ENCODE peak calls at places on chromosomes 11 and 22, in six cellular contexts. T is right lobe of liver, S is glutamatergic neuron, M is GM12891, V is psoas muscle, Q is endodermal cell. L is an unnamed sample.
A peak's percentile ranks its signal among the peaks of the same experiment; 100 is the strongest.

GRCh38 chr11:131918663-131919062 is 548.2 kb downstream of the NTM start:
- DNase-seq in T (no peak), S (no peak), M (no peak), V (no peak), Q (no peak), L (no peak)

GRCh38 chr11:35463211-35463810 is 44.0 kb upstream of the SLC1A2 start:
- DNase-seq in T (no peak), S (no peak), M (no peak), V (no peak), Q (no peak), L (no peak)

GRCh38 chr11:47247502-47247901 is 1.1 kb downstream of the ACP2 start:
- DNase-seq in T (no peak), S (no peak), M (no peak), V (no peak), Q (no peak), L (no peak)

GRCh38 chr11:12841946-12842630 is 167.0 kb upstream of the RASSF10 start:
- DNase-seq in T (no peak), S (no peak), M (no peak), V (no peak), Q (no peak), L (no peak)

GRCh38 chr11:57354699-57355098 is 16.5 kb downstream of the P2RX3 start:
- DNase-seq in T (no peak), S (no peak), M (no peak), V (no peak), Q (no peak), L (no peak)

GRCh38 chr11:119051440-119052162 is 5.4 kb downstream of the HYOU1 start:
- DNase-seq in T (no peak), S (no peak), M (peak; percentile 40), V (no peak), Q (no peak), L (no peak)

GRCh38 chr11:19714387-19715363 is 2.0 kb downstream of the NAV2 start:
- DNase-seq in T (no peak), S (peak; percentile 35), M (no peak), V (peak; percentile 55), Q (peak; percentile 78), L (peak; percentile 35)

GRCh38 chr11:128741928-128742327 is 48.1 kb downstream of the FLI1 start:
- DNase-seq in T (no peak), S (no peak), M (no peak), V (no peak), Q (no peak), L (no peak)

GRCh38 chr11:34266090-34266912 is 91.5 kb downstream of the ABTB2 start:
- DNase-seq in T (no peak), S (no peak), M (no peak), V (peak; percentile 38), Q (no peak), L (no peak)

GRCh38 chr22:27197618-27198017 is 540.2 kb downstream of the MIAT start:
- DNase-seq in T (no peak), S (no peak), M (no peak), V (no peak), Q (no peak), L (no peak)

GRCh38 chr11:106131998-106132397 is 54.5 kb downstream of the AASDHPPT start:
- DNase-seq in T (no peak), S (no peak), M (no peak), V (no peak), Q (no peak), L (peak; percentile 29)

GRCh38 chr22:49284389-49284788 is 543.3 kb downstream of the BRD1 start:
- DNase-seq in T (no peak), S (no peak), M (no peak), V (no peak), Q (no peak), L (no peak)

GRCh38 chr11:79438631-79439429 is 2.0 kb downstream of the TENM4 start:
- DNase-seq in T (no peak), S (peak; percentile 23), M (no peak), V (no peak), Q (peak; percentile 84), L (peak; percentile 53)

GRCh38 chr11:128417607-128418324 is 169.6 kb downstream of the ETS1 start:
- DNase-seq in T (no peak), S (no peak), M (no peak), V (no peak), Q (no peak), L (no peak)

GRCh38 chr11:69035959-69036340 is 12.8 kb upstream of the TPCN2 start:
- DNase-seq in T (no peak), S (no peak), M (no peak), V (peak; percentile 25), Q (no peak), L (no peak)

GRCh38 chr11:109422755-109423113 is 744 bp downstream of the C11orf87 start:
- DNase-seq in T (no peak), S (peak; percentile 33), M (no peak), V (no peak), Q (no peak), L (no peak)

GRCh38 chr22:38967451-38968450 is 10.3 kb downstream of the APOBEC3A start:
- DNase-seq in T (peak; percentile 69), S (no peak), M (no peak), V (peak; percentile 31), Q (no peak), L (no peak)

GRCh38 chr11:8686325-8686724 is 3.7 kb downstream of the RPL27A start:
- DNase-seq in T (no peak), S (no peak), M (no peak), V (no peak), Q (peak; percentile 33), L (no peak)

GRCh38 chr11:8060801-8061554 is 20.0 kb upstream of the TUB start:
- DNase-seq in T (no peak), S (no peak), M (no peak), V (no peak), Q (no peak), L (no peak)

GRCh38 chr11:123273616-123274015 is 78.6 kb upstream of the CLMP start:
- DNase-seq in T (no peak), S (no peak), M (no peak), V (no peak), Q (no peak), L (no peak)

GRCh38 chr11:57513911-57514537 is 1.5 kb downstream of the SLC43A1 start:
- DNase-seq in T (peak; percentile 72), S (peak; percentile 42), M (no peak), V (peak; percentile 39), Q (peak; percentile 87), L (peak; percentile 47)

GRCh38 chr11:86120807-86121206 is 51.9 kb upstream of the PICALM start:
- DNase-seq in T (no peak), S (no peak), M (no peak), V (no peak), Q (no peak), L (no peak)

GRCh38 chr11:86214710-86215109 is 29.8 kb upstream of the EED start:
- DNase-seq in T (no peak), S (no peak), M (no peak), V (no peak), Q (no peak), L (no peak)

GRCh38 chr22:50260801-50261614 is 475 bp downstream of the MAPK12 start:
- DNase-seq in T (no peak), S (peak; percentile 75), M (peak; percentile 87), V (no peak), Q (peak; percentile 78), L (no peak)

GRCh38 chr11:32586576-32587190 is 3.1 kb downstream of the EIF3M start:
- DNase-seq in T (no peak), S (no peak), M (no peak), V (no peak), Q (no peak), L (no peak)

GRCh38 chr11:63490551-63491239 is at the start of gene PLAAT5:
- DNase-seq in T (no peak), S (peak; percentile 59), M (no peak), V (peak; percentile 49), Q (peak; percentile 82), L (peak; percentile 71)

GRCh38 chr22:47048123-47049077 is 285.9 kb downstream of the TBC1D22A start:
- DNase-seq in T (peak; percentile 45), S (peak; percentile 2), M (no peak), V (no peak), Q (no peak), L (no peak)

GRCh38 chr11:69471329-69472052 is 10.0 kb upstream of the LINC01488 start:
- DNase-seq in T (no peak), S (no peak), M (no peak), V (no peak), Q (peak; percentile 67), L (peak; percentile 71)

GRCh38 chr11:125132586-125132985 is 21.2 kb upstream of the TMEM218 start:
- DNase-seq in T (no peak), S (no peak), M (no peak), V (no peak), Q (no peak), L (no peak)

GRCh38 chr11:78465169-78465942 is 47.7 kb upstream of the GAB2 start:
- DNase-seq in T (peak; percentile 51), S (no peak), M (peak; percentile 52), V (no peak), Q (no peak), L (no peak)

GRCh38 chr22:34490911-34491310 is 570.6 kb upstream of the LARGE1 start:
- DNase-seq in T (no peak), S (no peak), M (no peak), V (no peak), Q (no peak), L (no peak)

GRCh38 chr22:17272511-17272991 is 53.3 kb upstream of the ADA2 start:
- DNase-seq in T (peak; percentile 40), S (peak; percentile 61), M (no peak), V (no peak), Q (peak; percentile 94), L (peak; percentile 89)

GRCh38 chr11:76616676-76617552 is 53.6 kb downstream of the LRRC32 start:
- DNase-seq in T (no peak), S (no peak), M (no peak), V (no peak), Q (peak; percentile 26), L (no peak)